ENCODE peak calls at places on chromosomes 7 and 10, in six cellular contexts. G is neural crest cell; B is coronary artery; Z is brain microvascular endothelial cell; F is mesothelial cell of epicardium; N is activated CD8-positive, alpha-beta T cell treated with anti-CD3 and anti-CD28 coated beads for 36 hours. H is an unnamed sample.

GRCh38 chr7:32532716-32533115 is 37.4 kb downstream of the AVL9 start:
- DNase-seq in N (no peak), F (no peak), B (no peak), G (no peak), Z (no peak), H (no peak)

GRCh38 chr10:35340975-35341374 is 4.7 kb downstream of the CCNY start:
- DNase-seq in N (peak), G (no peak), Z (no peak), B (no peak), F (no peak), H (no peak)

GRCh38 chr10:132688580-132689420 is 97.1 kb downstream of the NKX6-2 start:
- DNase-seq in G (no peak), B (peak), Z (no peak), F (no peak), N (no peak), H (no peak)

GRCh38 chr10:7610651-7611389 is 55.9 kb downstream of the ITIH5 start:
- DNase-seq in B (peak), Z (no peak), F (no peak), G (no peak), N (no peak), H (no peak)

GRCh38 chr7:113015038-113015645 is 71.5 kb downstream of the GPR85 start:
- DNase-seq in B (no peak), N (no peak), F (no peak), G (no peak), Z (peak), H (no peak)

GRCh38 chr10:43855667-43856210 is 207.1 kb upstream of the ZNF32 start:
- DNase-seq in F (no peak), N (no peak), Z (no peak), B (peak), G (no peak), H (no peak)

GRCh38 chr10:70357447-70358035 is 24.9 kb downstream of the LRRC20 start:
- DNase-seq in F (no peak), G (no peak), B (no peak), N (no peak), Z (no peak), H (no peak)

GRCh38 chr10:119203006-119203405 is 4.4 kb upstream of the GRK5 start:
- DNase-seq in B (no peak), N (no peak), Z (no peak), G (no peak), F (no peak), H (no peak)

GRCh38 chr7:104230606-104231005 is 22.8 kb upstream of the ORC5 start:
- DNase-seq in B (no peak), F (no peak), N (no peak), G (no peak), Z (no peak), H (no peak)

GRCh38 chr7:77903597-77903996 is 105.0 kb downstream of the PHTF2 start:
- DNase-seq in Z (peak), F (no peak), B (no peak), N (peak), G (no peak), H (no peak)

GRCh38 chr10:84054743-84055142 is 84.6 kb upstream of the GHITM start:
- DNase-seq in G (no peak), B (no peak), F (no peak), N (no peak), Z (no peak), H (no peak)

GRCh38 chr7:151346180-151346769 is 4.7 kb downstream of the NUB1 start:
- DNase-seq in F (no peak), Z (no peak), N (no peak), G (no peak), B (no peak), H (no peak)

GRCh38 chr7:2242541-2243482 is 786 bp downstream of the NUDT1 start:
- DNase-seq in Z (no peak), F (no peak), G (no peak), B (no peak), N (peak), H (no peak)

GRCh38 chr7:15199482-15199881 is 296.9 kb upstream of the DGKB start:
- DNase-seq in B (no peak), F (no peak), N (no peak), Z (peak), G (no peak), H (no peak)
- TF ChIP-seq CTCF in B (no peak), F (peak), N (no peak), Z (peak), G (peak), H (peak)

GRCh38 chr7:134458341-134458805 is 527 bp downstream of the AKR1B1 start:
- DNase-seq in Z (no peak), B (peak), N (peak), F (peak), G (peak), H (peak)

GRCh38 chr7:134460000-134460399 is 1.1 kb upstream of the AKR1B1 start:
- DNase-seq in G (no peak), Z (no peak), F (no peak), B (no peak), N (no peak), H (no peak)

GRCh38 chr7:134457166-134457565 is 1.7 kb downstream of the AKR1B1 start:
- DNase-seq in N (no peak), Z (no peak), F (no peak), G (no peak), B (no peak), H (no peak)

GRCh38 chr7:134461921-134462320 is 3.0 kb upstream of the AKR1B1 start:
- DNase-seq in Z (no peak), G (no peak), F (no peak), B (no peak), N (no peak), H (no peak)

GRCh38 chr7:134458806-134459698 is at the start of gene AKR1B1:
- DNase-seq in F (peak), Z (peak), G (peak), B (peak), N (peak), H (peak)
- TF ChIP-seq CTCF in F (no peak), Z (peak), G (peak), B (peak), N (peak), H (peak)

DNA sequence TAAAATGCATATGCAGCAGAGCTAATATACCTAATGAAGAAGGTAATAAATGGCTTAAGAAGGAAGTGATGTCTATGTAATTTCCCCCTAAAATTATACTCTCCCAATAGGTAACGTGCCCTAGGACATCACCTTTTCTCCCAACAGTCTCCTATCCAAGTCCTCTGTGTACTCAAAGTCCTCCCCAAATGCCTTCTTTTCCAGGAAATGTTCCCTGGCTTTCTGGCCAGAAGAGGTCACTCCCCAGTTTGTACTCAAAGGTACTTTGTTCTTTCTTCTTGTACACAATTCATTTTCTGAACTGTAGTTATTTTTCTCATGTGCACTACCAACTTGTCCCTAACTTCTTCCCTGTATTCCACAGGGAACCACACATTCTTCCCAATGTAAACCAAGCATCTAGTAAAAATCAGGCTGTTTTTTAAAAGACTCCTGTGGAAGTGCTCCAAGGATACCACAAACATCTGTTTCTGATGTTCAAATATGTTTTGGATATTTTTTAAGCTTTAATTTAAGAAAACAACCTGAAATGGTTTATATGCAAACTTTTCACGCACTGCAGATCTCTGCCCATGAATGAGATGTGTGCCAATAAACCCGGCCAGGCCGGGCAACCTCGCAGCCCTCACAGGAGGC is 262.3 kb upstream of the KLF14 start:
- DNase-seq in G (no peak), N (no peak), B (no peak), F (no peak), Z (no peak), H (no peak)
- TF ChIP-seq CTCF in G (no peak), N (no peak), B (no peak), F (no peak), Z (no peak), H (no peak)

DNA sequence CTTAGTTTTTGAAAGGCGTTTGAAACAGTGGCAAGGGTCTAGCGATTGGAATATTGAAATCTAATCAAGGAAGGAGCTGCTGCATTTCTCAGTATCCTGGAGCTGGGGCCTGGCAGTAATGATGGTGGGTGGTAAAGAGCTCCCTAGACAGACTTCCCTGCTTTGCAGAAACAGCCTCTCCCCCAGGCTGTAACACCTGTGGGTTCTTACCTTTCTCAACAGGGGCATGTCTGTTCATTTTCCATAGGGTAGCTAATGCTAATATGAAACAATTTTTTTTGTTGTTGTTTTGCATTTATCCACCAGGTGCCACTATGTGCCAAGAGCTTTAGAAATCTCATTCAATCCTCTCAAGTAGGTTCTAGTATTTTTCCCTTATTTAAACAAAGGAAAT is 345.5 kb downstream of the REEP3 start:
- DNase-seq in Z (no peak), G (no peak), B (no peak), N (no peak), F (no peak), H (no peak)
- TF ChIP-seq CTCF in Z (no peak), G (peak), B (no peak), N (peak), F (peak), H (peak)

GRCh38 chr10:51999089-51999488 is 299.7 kb upstream of the CSTF2T start:
- DNase-seq in B (no peak), F (no peak), G (no peak), N (no peak), Z (no peak), H (no peak)

GRCh38 chr10:52007091-52007490 is 307.0 kb upstream of the DKK1 start:
- DNase-seq in B (no peak), G (no peak), N (no peak), Z (no peak), F (no peak), H (no peak)

GRCh38 chr10:52004342-52004949 is 305.1 kb upstream of the CSTF2T start:
- DNase-seq in F (no peak), N (no peak), B (no peak), Z (peak), G (no peak), H (peak)
- TF ChIP-seq CTCF in F (peak), N (peak), B (peak), Z (peak), G (peak), H (peak)

GRCh38 chr10:92553959-92554358 is 19.9 kb downstream of the IDE start:
- DNase-seq in Z (no peak), B (no peak), F (no peak), G (no peak), N (no peak), H (no peak)

GRCh38 chr10:92550924-92551323 is 23.0 kb downstream of the IDE start:
- DNase-seq in G (no peak), F (no peak), B (no peak), Z (no peak), N (no peak), H (no peak)

GRCh38 chr10:92547676-92548075 is 26.2 kb downstream of the IDE start:
- DNase-seq in F (no peak), N (no peak), G (no peak), Z (no peak), B (no peak), H (no peak)

GRCh38 chr10:92552310-92552709 is 21.6 kb downstream of the IDE start:
- DNase-seq in N (no peak), B (no peak), Z (no peak), G (no peak), F (no peak), H (no peak)
- TF ChIP-seq CTCF in N (peak), B (no peak), Z (peak), G (peak), F (no peak), H (peak)

DNA sequence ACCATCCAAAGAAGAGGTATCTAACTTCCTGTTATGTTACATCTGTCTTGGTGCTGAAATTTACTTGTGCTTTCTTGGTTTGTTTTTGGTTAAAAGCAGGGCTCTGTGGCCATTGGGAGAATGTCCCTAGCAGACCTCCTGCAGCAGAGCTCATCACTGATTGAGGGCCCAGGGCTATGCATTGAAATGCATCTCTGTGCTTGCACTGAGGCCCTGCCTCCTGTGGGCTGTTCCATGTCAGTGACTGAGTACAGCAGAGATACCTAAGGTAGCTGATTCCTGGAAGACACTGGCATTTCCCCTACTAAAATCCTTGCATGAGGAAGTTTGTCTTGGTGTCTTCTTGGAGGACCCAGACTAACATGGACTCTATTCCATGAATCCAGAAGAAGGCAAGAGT is 213.9 kb downstream of the FRMD4A start:
- DNase-seq in Z (no peak), B (no peak), N (no peak), G (no peak), F (no peak), H (no peak)
- TF ChIP-seq CTCF in Z (no peak), B (no peak), N (no peak), G (no peak), F (no peak), H (no peak)

GRCh38 chr10:29535778-29536459 is 98.9 kb downstream of the SVIL start:
- DNase-seq in F (no peak), G (no peak), Z (no peak), N (no peak), B (no peak), H (no peak)
- TF ChIP-seq CTCF in F (no peak), G (no peak), Z (no peak), N (no peak), B (peak), H (no peak)

H was measured in GM13977.